ENCODE peak calls at places on chromosomes 6 and 20, in five cellular contexts. One of them, this sample, is unnamed.

GRCh38 chr6:108589244-108589730 is 28.6 kb downstream of the FOXO3 start:
- DNase-seq in sciatic nerve: peak
- DNase-seq in NCI-H510A treated with DMSO at 0.1 percent for 48 hours: peak
- DNase-seq in AG20443: peak
- DNase-seq in Panc1: peak
- DNase-seq in this sample: peak

GRCh38 chr6:141744194-141744925 is 388.4 kb upstream of the GJE1 start:
- DNase-seq in sciatic nerve: no peak
- DNase-seq in NCI-H510A treated with DMSO at 0.1 percent for 48 hours: no peak
- DNase-seq in AG20443: no peak
- DNase-seq in Panc1: no peak
- DNase-seq in this sample: no peak

GRCh38 chr6:133240511-133241087 is 558 bp upstream of the EYA4 start:
- DNase-seq in sciatic nerve: no peak
- DNase-seq in NCI-H510A treated with DMSO at 0.1 percent for 48 hours: no peak
- DNase-seq in AG20443: no peak
- DNase-seq in Panc1: no peak
- DNase-seq in this sample: no peak

GRCh38 chr6:69164564-69165252 is 529.6 kb downstream of the ADGRB3 start:
- DNase-seq in sciatic nerve: no peak
- DNase-seq in NCI-H510A treated with DMSO at 0.1 percent for 48 hours: no peak
- DNase-seq in AG20443: no peak
- DNase-seq in Panc1: no peak
- DNase-seq in this sample: no peak

GRCh38 chr6:129507059-129507807 is 202.7 kb downstream of the ARHGAP18 start:
- DNase-seq in sciatic nerve: no peak
- DNase-seq in NCI-H510A treated with DMSO at 0.1 percent for 48 hours: no peak
- DNase-seq in AG20443: no peak
- DNase-seq in Panc1: no peak
- DNase-seq in this sample: no peak

GRCh38 chr20:52785678-52786077 is 186.5 kb upstream of the TSHZ2 start:
- DNase-seq in sciatic nerve: no peak
- DNase-seq in NCI-H510A treated with DMSO at 0.1 percent for 48 hours: no peak
- DNase-seq in AG20443: peak
- DNase-seq in Panc1: no peak
- DNase-seq in this sample: no peak

GRCh38 chr6:136440187-136440582 is 110.0 kb downstream of the MAP7 start:
- DNase-seq in sciatic nerve: no peak
- DNase-seq in NCI-H510A treated with DMSO at 0.1 percent for 48 hours: no peak
- DNase-seq in AG20443: no peak
- DNase-seq in Panc1: no peak
- DNase-seq in this sample: no peak

GRCh38 chr20:21102691-21103311 is 3.4 kb downstream of the LINC00237 start:
- DNase-seq in sciatic nerve: no peak
- DNase-seq in NCI-H510A treated with DMSO at 0.1 percent for 48 hours: no peak
- DNase-seq in AG20443: peak
- DNase-seq in Panc1: no peak
- DNase-seq in this sample: no peak

GRCh38 chr20:22535483-22535882 is 48.9 kb downstream of the FOXA2 start:
- DNase-seq in sciatic nerve: no peak
- DNase-seq in NCI-H510A treated with DMSO at 0.1 percent for 48 hours: no peak
- DNase-seq in AG20443: no peak
- DNase-seq in Panc1: no peak
- DNase-seq in this sample: no peak